ENCODE peak calls at places on chromosomes 12 and 14, in ten cellular contexts. O is germinal center; M is stimulated activated CD4-positive, alpha-beta T cell treated with anti-CD3 and anti-CD28 coated beads, Interleukin-4, amount 100 ng/mL, for 1 hour; Q is DMS79 treated with DMSO at 0.1 percent for 48 hours; R is A549; D is lower lobe of right lung; P is ureter; Y is head of caudate nucleus; G is HTR-8/SVneo; N is HFFc6. I is an unnamed sample.

GRCh38 chr12:67698711-67699603 is 50.4 kb downstream of the DYRK2 start:
- DNase-seq in Q (no peak), M (peak; percentile 34), O (peak; percentile 55), P (no peak), N (peak; percentile 90), D (no peak), Y (no peak), G (no peak), R (no peak), I (no peak)

GRCh38 chr12:83106873-83107272 is 420.2 kb downstream of the TMTC2 start:
- DNase-seq in G (no peak), O (no peak), Q (no peak), Y (no peak), N (no peak), P (no peak), M (no peak), D (no peak), R (peak; percentile 11), I (peak; percentile 56)

GRCh38 chr12:3272958-3273357 is 195.8 kb downstream of the TSPAN9 start:
- DNase-seq in D (no peak), Q (no peak), Y (no peak), O (no peak), N (no peak), P (no peak), G (no peak), R (no peak), M (no peak), I (no peak)

GRCh38 chr14:73786632-73786941 is 65.0 kb upstream of the PTGR2 start:
- DNase-seq in D (peak; percentile 68), N (no peak), G (no peak), O (no peak), P (no peak), Q (no peak), R (peak; percentile 46), M (no peak), Y (peak; percentile 22), I (peak; percentile 10)

GRCh38 chr14:32205984-32206383 is 2.9 kb upstream of the RNU6-8 start:
- DNase-seq in G (no peak), O (no peak), D (no peak), R (no peak), P (no peak), N (no peak), Q (no peak), Y (no peak), M (no peak), I (no peak)

GRCh38 chr14:61188196-61188595 is 92.9 kb downstream of the TMEM30B start:
- DNase-seq in O (no peak), Y (no peak), G (no peak), R (peak; percentile 41), P (peak; percentile 59), D (peak; percentile 45), M (no peak), N (no peak), Q (no peak), I (no peak)

GRCh38 chr12:104473374-104473983 is 16.7 kb downstream of the CHST11 start:
- DNase-seq in Y (no peak), G (no peak), O (peak; percentile 65), D (no peak), P (no peak), M (no peak), N (no peak), Q (no peak), R (no peak), I (no peak)

GRCh38 chr12:68977909-68978610 is 45.1 kb upstream of the CPM start:
- DNase-seq in N (no peak), D (no peak), Y (peak; percentile 17), G (no peak), R (no peak), M (no peak), O (no peak), P (no peak), Q (no peak), I (no peak)

GRCh38 chr14:70013269-70013873 is 134.2 kb downstream of the SMOC1 start:
- DNase-seq in O (peak; percentile 60), N (no peak), Q (no peak), D (no peak), G (peak; percentile 76), R (peak; percentile 41), P (no peak), M (peak; percentile 26), Y (peak; percentile 56), I (no peak)

GRCh38 chr14:101132051-101132541 is 228.6 kb upstream of the RTL1 start:
- DNase-seq in D (peak; percentile 37), P (no peak), Y (no peak), Q (no peak), R (no peak), G (no peak), O (no peak), M (no peak), N (no peak), I (no peak)

GRCh38 chr14:65287264-65288131 is 125.0 kb upstream of the FUT8 start:
- DNase-seq in Y (no peak), P (no peak), Q (no peak), D (no peak), N (no peak), M (peak; percentile 50), R (no peak), O (peak; percentile 76), G (no peak), I (no peak)

GRCh38 chr12:108302471-108303311 is 36.4 kb downstream of the CMKLR1 start:
- DNase-seq in M (no peak), Q (no peak), O (no peak), P (peak; percentile 77), N (no peak), D (peak; percentile 75), G (no peak), Y (no peak), R (peak; percentile 68), I (no peak)

I was measured in NCI-H1105 treated with DMSO at 0.1 percent for 48 hours.